ENCODE peak calls at places on chromosome 10, in four cellular contexts. M, X, Q and Y are unnamed samples.

GRCh38 chr10:103808784-103809183 is 46.6 kb downstream of the SH3PXD2A start:
- DNase-seq in Q (no peak), X (no peak), M (no peak), Y (no peak)

GRCh38 chr10:117135026-117135372 is 3.1 kb downstream of the VAX1 start:
- DNase-seq in M (no peak), Q (no peak), X (no peak), Y (no peak)

GRCh38 chr10:73779018-73779417 is 2.8 kb upstream of the CHCHD1 start:
- DNase-seq in M (no peak), X (no peak), Q (no peak), Y (no peak)

GRCh38 chr10:118531105-118531851 is 64.2 kb downstream of the PRLHR start:
- DNase-seq in M (no peak), X (no peak), Q (no peak), Y (no peak)

GRCh38 chr10:29223311-29223710 is 65.6 kb upstream of the LYZL1 start:
- DNase-seq in X (no peak), Q (no peak), M (no peak), Y (no peak)

GRCh38 chr10:94680544-94680943 is 3.0 kb upstream of the CYP2C18 start:
- DNase-seq in M (no peak), X (peak; percentile 87), Q (no peak), Y (no peak)

GRCh38 chr10:110637558-110638053 is 6.5 kb upstream of the RBM20 start:
- DNase-seq in X (no peak), M (no peak), Q (no peak), Y (no peak)

GRCh38 chr10:30437039-30437781 is 3.2 kb downstream of the MAP3K8 start:
- DNase-seq in X (no peak), Q (peak; percentile 52), M (peak; percentile 59), Y (no peak)

GRCh38 chr10:108064856-108065255 is 900.4 kb upstream of the SORCS1 start:
- DNase-seq in X (no peak), M (no peak), Q (no peak), Y (no peak)

GRCh38 chr10:44933922-44934321 is 22.8 kb downstream of the TMEM72 start:
- DNase-seq in M (no peak), Q (no peak), X (no peak), Y (no peak)

GRCh38 chr10:72943498-72944234 is 10.9 kb downstream of the PLA2G12B start:
- DNase-seq in M (no peak), Q (no peak), X (no peak), Y (no peak)

GRCh38 chr10:53839437-53840039 is 961.5 kb downstream of the PCDH15 start:
- DNase-seq in X (peak; percentile 25), Q (no peak), M (peak; percentile 54), Y (no peak)

GRCh38 chr10:116076616-116077015 is 196.4 kb downstream of the GFRA1 start:
- DNase-seq in Q (no peak), M (no peak), X (no peak), Y (no peak)

GRCh38 chr10:61130366-61130765 is 186.4 kb upstream of the RHOBTB1 start:
- DNase-seq in M (no peak), Q (no peak), X (no peak), Y (no peak)

GRCh38 chr10:121974535-121975294 is at the start of gene NSMCE4A:
- DNase-seq in Q (peak; percentile 63), X (peak; percentile 60), M (peak; percentile 77), Y (peak; percentile 5)

GRCh38 chr10:28359334-28359733 is 56.5 kb upstream of the MPP7 start:
- DNase-seq in M (no peak), Q (no peak), X (no peak), Y (no peak)

GRCh38 chr10:33783078-33783477 is 448.6 kb upstream of the NRP1 start:
- DNase-seq in Q (no peak), X (no peak), M (no peak), Y (no peak)

GRCh38 chr10:110684800-110685446 is 40.8 kb downstream of the RBM20 start:
- DNase-seq in Q (no peak), M (no peak), X (no peak), Y (no peak)

GRCh38 chr10:103610083-103610472 is 116.6 kb downstream of the NEURL1 start:
- DNase-seq in Q (no peak), X (no peak), M (no peak), Y (no peak)

GRCh38 chr10:26951650-26952049 is 90.9 kb upstream of the ABI1 start:
- DNase-seq in M (no peak), Q (no peak), X (no peak), Y (no peak)

GRCh38 chr10:61942997-61943457 is 41.5 kb downstream of the ARID5B start:
- DNase-seq in X (no peak), M (peak; percentile 61), Q (no peak), Y (no peak)

GRCh38 chr10:46024948-46025347 is 5.5 kb downstream of the NCOA4 start:
- DNase-seq in X (no peak), Q (no peak), M (no peak), Y (no peak)

GRCh38 chr10:113720386-113720785 is 31.1 kb upstream of the PLEKHS1 start:
- DNase-seq in X (peak; percentile 37), M (no peak), Q (no peak), Y (no peak)

GRCh38 chr10:71918992-71919391 is 45.2 kb upstream of the CHST3 start:
- DNase-seq in X (no peak), M (no peak), Q (no peak), Y (no peak)

GRCh38 chr10:88082806-88083596 is 219.6 kb downstream of the PTEN start:
- DNase-seq in X (no peak), Q (no peak), M (no peak), Y (no peak)

GRCh38 chr10:99329891-99330674 is 927 bp downstream of the CNNM1 start:
- DNase-seq in M (no peak), X (no peak), Q (no peak), Y (no peak)

GRCh38 chr10:133274751-133275682 is 1.7 kb downstream of the ADAM8 start:
- DNase-seq in M (no peak), Q (peak; percentile 48), X (no peak), Y (peak; percentile 72)
- TF ChIP-seq MYC in M (no peak), Q (no peak), X (no peak), Y (no peak)

GRCh38 chr10:32367793-32368453 is 21.0 kb upstream of the EPC1 start:
- DNase-seq in Q (peak; percentile 46), M (peak; percentile 83), X (peak; percentile 54), Y (no peak)
- H3K79me2 ChIP-seq in Q (peaks cover 22% of the 10 kb centered on the region), M (peaks cover 5% of the 10 kb centered on the region), X (peaks cover 73% of the 10 kb centered on the region), Y (peaks cover 8% of the 10 kb centered on the region)

DNA sequence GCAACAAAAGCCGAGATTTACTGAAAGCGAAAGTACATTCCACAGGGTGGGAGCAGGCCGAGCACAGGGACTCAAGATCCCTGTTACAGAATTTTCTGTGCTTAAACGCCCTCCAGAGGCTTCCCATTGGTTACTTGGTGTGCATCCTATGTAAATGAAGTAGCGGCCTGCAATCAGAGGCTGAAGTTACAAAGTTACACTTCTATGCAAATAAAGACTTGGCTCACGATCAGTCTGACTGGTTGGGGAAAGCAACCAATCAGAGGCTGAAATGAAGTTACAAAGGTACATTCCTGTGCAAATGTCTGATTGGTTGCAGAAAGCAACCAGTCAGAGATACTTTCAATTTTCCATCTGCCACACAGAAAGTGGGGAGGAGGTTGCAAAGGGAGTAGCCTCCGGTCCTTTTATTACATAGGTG is 4.1 kb downstream of the ACBD7 start:
- DNase-seq in X (peak; percentile 98), M (peak; percentile 96), Q (no peak), Y (no peak)
- TF ChIP-seq MYC in X (no peak), M (no peak), Q (no peak), Y (no peak)

DNA sequence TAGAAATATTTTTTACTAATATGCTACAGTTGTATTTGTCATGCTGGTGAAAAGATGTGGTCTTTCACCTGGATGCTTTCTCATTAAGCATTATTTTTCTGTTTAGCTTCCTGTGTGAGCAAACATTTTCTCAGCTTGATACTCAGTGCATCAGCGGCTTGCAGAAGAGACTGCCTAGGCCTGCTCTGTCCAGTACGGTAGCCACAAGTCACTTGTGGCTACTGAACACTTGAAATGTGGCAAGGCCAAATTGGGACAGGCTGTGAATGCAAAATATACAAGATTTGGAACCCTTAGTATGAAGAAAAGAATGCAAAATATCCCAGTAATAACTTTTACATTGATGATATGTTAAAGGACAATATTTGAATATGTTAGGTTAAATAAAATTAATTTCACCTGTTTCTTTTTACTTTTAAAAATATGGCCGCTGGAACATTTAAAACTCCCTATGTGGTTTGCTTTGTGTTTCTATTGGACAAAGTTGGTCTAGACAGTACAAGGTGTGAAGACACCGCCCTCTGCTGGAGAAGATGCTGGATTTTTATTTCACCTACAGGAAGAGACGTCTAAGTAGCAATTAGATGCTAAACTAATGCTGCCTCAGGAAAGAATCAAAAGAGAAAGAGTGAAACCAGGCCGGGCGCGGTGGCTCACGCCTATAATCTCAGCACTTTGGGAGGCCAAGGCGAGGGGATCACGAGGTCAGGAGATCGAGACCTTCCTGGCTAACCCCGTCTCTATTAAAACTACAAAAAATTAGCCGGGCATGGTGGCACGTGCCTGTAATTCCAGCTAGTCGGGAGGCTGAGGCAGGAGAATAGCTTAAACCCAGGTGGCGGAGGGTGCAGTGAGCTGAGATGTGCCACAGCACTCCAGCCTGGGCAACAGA is 5.3 kb downstream of the SRGN start:
- DNase-seq in Q (peak; percentile 78), M (peak; percentile 85), X (peak; percentile 79), Y (peak; percentile 69)
- H3K79me2 ChIP-seq in Q (peaks cover 81% of the 10 kb centered on the region), M (peaks cover 96% of the 10 kb centered on the region), X (no peaks in the 10 kb centered on the region), Y (peaks cover 92% of the 10 kb centered on the region)

DNA sequence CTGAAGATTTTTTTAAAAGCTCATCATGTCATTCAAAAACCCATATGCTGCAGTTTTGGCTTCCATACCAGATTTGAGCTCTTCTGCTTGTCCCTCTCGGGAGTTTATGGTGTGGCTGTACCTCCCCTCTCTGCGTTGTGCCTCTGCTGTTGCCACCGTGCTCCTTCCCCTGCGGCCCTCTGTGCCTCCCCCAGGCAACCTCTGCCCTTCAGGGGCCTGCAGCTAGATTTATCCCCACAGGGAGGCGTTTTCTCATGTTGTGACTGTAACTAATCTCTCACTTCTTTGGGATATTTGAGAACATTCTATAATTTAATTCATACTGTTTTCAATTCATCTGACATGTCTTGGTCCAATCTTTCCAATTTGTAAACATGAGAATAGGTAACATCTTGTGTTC is 52.7 kb downstream of the TASOR2 start:
- DNase-seq in Q (no peak), M (no peak), X (no peak), Y (no peak)
- TF ChIP-seq MYC in Q (no peak), M (no peak), X (no peak), Y (no peak)

GRCh38 chr10:7861509-7862120 is 43.3 kb downstream of the TAF3 start:
- DNase-seq in X (no peak), Q (no peak), M (no peak), Y (no peak)

GRCh38 chr10:7872041-7872442 is 53.7 kb downstream of the TAF3 start:
- DNase-seq in Q (peak; percentile 41), X (no peak), M (peak; percentile 68), Y (no peak)

GRCh38 chr10:7862121-7862514 is 43.8 kb downstream of the TAF3 start:
- DNase-seq in X (no peak), M (no peak), Q (no peak), Y (no peak)

DNA sequence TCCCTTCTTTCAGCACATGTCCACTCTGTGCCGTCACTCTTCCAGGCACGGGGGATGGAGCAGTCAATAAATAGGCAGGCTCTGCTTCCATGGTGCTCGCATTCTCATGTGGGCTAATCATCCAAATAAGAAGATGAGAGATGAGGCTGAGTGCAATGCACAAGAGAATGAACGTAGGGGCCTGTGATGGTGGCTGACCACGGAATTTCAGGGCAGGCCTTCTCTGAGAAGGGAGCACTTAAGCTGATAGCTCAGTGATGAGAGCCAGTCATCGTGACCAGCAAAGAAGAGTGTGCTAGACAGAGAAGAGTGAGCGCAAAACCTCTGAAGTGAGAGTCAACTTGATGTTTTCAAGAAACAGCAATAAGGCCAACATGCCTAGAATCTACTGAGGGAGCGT is 47.9 kb downstream of the TAF3 start:
- DNase-seq in M (no peak), Q (no peak), X (no peak), Y (no peak)
- H3K79me2 ChIP-seq in M (peaks cover 11% of the 10 kb centered on the region), Q (peaks cover 12% of the 10 kb centered on the region), X (peaks cover 5% of the 10 kb centered on the region), Y (no peaks in the 10 kb centered on the region)

GRCh38 chr10:64174666-64175265 is 653.6 kb downstream of the REEP3 start:
- DNase-seq in X (no peak), Q (no peak), M (no peak), Y (no peak)
- TF ChIP-seq MYC in X (no peak), Q (no peak), M (no peak), Y (no peak)